ENCODE peak calls at places on chromosomes 16 and 17, in eight cellular contexts. One of them, this sample, is unnamed.

GRCh38 chr17:74115586-74115985 is 87.9 kb upstream of the RPL38 start:
- DNase-seq in colonic mucosa: no peak
- DNase-seq in NAMALWA: no peak
- DNase-seq in fibroblast of lung: no peak
- DNase-seq in NCI-H2171: no peak
- DNase-seq in type B pancreatic cell: no peak
- DNase-seq in activated CD8-positive, alpha-beta memory T cell treated with anti-CD3 and anti-CD28 coated beads, Interleukin-2, amount 10 ng/mL, durations not matched to agents 7 days and 5 days: no peak
- DNase-seq in AG09319: no peak
- DNase-seq in this sample: no peak

GRCh38 chr16:84096447-84097005 is 20.2 kb downstream of the MBTPS1 start:
- DNase-seq in colonic mucosa: peak
- DNase-seq in NAMALWA: no peak
- DNase-seq in fibroblast of lung: no peak
- DNase-seq in NCI-H2171: no peak
- DNase-seq in type B pancreatic cell: no peak
- DNase-seq in activated CD8-positive, alpha-beta memory T cell treated with anti-CD3 and anti-CD28 coated beads, Interleukin-2, amount 10 ng/mL, durations not matched to agents 7 days and 5 days: no peak
- DNase-seq in AG09319: no peak
- DNase-seq in this sample: no peak

GRCh38 chr17:67246648-67247415 is 1.8 kb upstream of the HELZ start:
- DNase-seq in colonic mucosa: peak
- DNase-seq in NAMALWA: peak
- DNase-seq in fibroblast of lung: peak
- DNase-seq in NCI-H2171: no peak
- DNase-seq in type B pancreatic cell: no peak
- DNase-seq in activated CD8-positive, alpha-beta memory T cell treated with anti-CD3 and anti-CD28 coated beads, Interleukin-2, amount 10 ng/mL, durations not matched to agents 7 days and 5 days: peak
- DNase-seq in AG09319: no peak
- DNase-seq in this sample: peak

GRCh38 chr16:81598083-81598482 is 153.5 kb downstream of the CMIP start:
- DNase-seq in colonic mucosa: no peak
- DNase-seq in NAMALWA: no peak
- DNase-seq in fibroblast of lung: no peak
- DNase-seq in NCI-H2171: no peak
- DNase-seq in type B pancreatic cell: no peak
- DNase-seq in activated CD8-positive, alpha-beta memory T cell treated with anti-CD3 and anti-CD28 coated beads, Interleukin-2, amount 10 ng/mL, durations not matched to agents 7 days and 5 days: no peak
- DNase-seq in AG09319: no peak
- DNase-seq in this sample: no peak

GRCh38 chr17:50065056-50065455 is 9.1 kb downstream of the ITGA3 start:
- DNase-seq in colonic mucosa: no peak
- DNase-seq in NAMALWA: no peak
- DNase-seq in fibroblast of lung: no peak
- DNase-seq in NCI-H2171: no peak
- DNase-seq in type B pancreatic cell: no peak
- DNase-seq in activated CD8-positive, alpha-beta memory T cell treated with anti-CD3 and anti-CD28 coated beads, Interleukin-2, amount 10 ng/mL, durations not matched to agents 7 days and 5 days: no peak
- DNase-seq in AG09319: no peak
- DNase-seq in this sample: no peak

GRCh38 chr16:89722392-89723278 is 1.3 kb downstream of the ZNF276 start:
- DNase-seq in colonic mucosa: peak
- DNase-seq in NAMALWA: no peak
- DNase-seq in fibroblast of lung: peak
- DNase-seq in NCI-H2171: no peak
- DNase-seq in type B pancreatic cell: no peak
- DNase-seq in activated CD8-positive, alpha-beta memory T cell treated with anti-CD3 and anti-CD28 coated beads, Interleukin-2, amount 10 ng/mL, durations not matched to agents 7 days and 5 days: peak
- DNase-seq in AG09319: no peak
- DNase-seq in this sample: peak

GRCh38 chr16:85055503-85056210 is 28.1 kb downstream of the KIAA0513 start:
- DNase-seq in colonic mucosa: peak
- DNase-seq in NAMALWA: peak
- DNase-seq in fibroblast of lung: peak
- DNase-seq in NCI-H2171: no peak
- DNase-seq in type B pancreatic cell: no peak
- DNase-seq in activated CD8-positive, alpha-beta memory T cell treated with anti-CD3 and anti-CD28 coated beads, Interleukin-2, amount 10 ng/mL, durations not matched to agents 7 days and 5 days: peak
- DNase-seq in AG09319: no peak
- DNase-seq in this sample: peak

GRCh38 chr16:4415538-4416199 is 727 bp downstream of the CORO7 start:
- DNase-seq in colonic mucosa: peak
- DNase-seq in NAMALWA: peak
- DNase-seq in fibroblast of lung: peak
- DNase-seq in NCI-H2171: no peak
- DNase-seq in type B pancreatic cell: no peak
- DNase-seq in activated CD8-positive, alpha-beta memory T cell treated with anti-CD3 and anti-CD28 coated beads, Interleukin-2, amount 10 ng/mL, durations not matched to agents 7 days and 5 days: peak
- DNase-seq in AG09319: no peak
- DNase-seq in this sample: peak

GRCh38 chr16:11016993-11017392 is 72.6 kb downstream of the CLEC16A start:
- DNase-seq in colonic mucosa: peak
- DNase-seq in NAMALWA: no peak
- DNase-seq in fibroblast of lung: peak
- DNase-seq in NCI-H2171: no peak
- DNase-seq in type B pancreatic cell: no peak
- DNase-seq in activated CD8-positive, alpha-beta memory T cell treated with anti-CD3 and anti-CD28 coated beads, Interleukin-2, amount 10 ng/mL, durations not matched to agents 7 days and 5 days: no peak
- DNase-seq in AG09319: no peak
- DNase-seq in this sample: no peak

GRCh38 chr17:32269377-32269776 is 3.7 kb downstream of the RHBDL3 start:
- DNase-seq in colonic mucosa: no peak
- DNase-seq in NAMALWA: no peak
- DNase-seq in fibroblast of lung: no peak
- DNase-seq in NCI-H2171: no peak
- DNase-seq in type B pancreatic cell: no peak
- DNase-seq in activated CD8-positive, alpha-beta memory T cell treated with anti-CD3 and anti-CD28 coated beads, Interleukin-2, amount 10 ng/mL, durations not matched to agents 7 days and 5 days: no peak
- DNase-seq in AG09319: no peak
- DNase-seq in this sample: no peak

GRCh38 chr17:37339321-37339720 is 36.5 kb upstream of the C17orf78 start:
- DNase-seq in colonic mucosa: no peak
- DNase-seq in NAMALWA: no peak
- DNase-seq in fibroblast of lung: no peak
- DNase-seq in NCI-H2171: no peak
- DNase-seq in type B pancreatic cell: no peak
- DNase-seq in activated CD8-positive, alpha-beta memory T cell treated with anti-CD3 and anti-CD28 coated beads, Interleukin-2, amount 10 ng/mL, durations not matched to agents 7 days and 5 days: no peak
- DNase-seq in AG09319: no peak
- DNase-seq in this sample: no peak

GRCh38 chr16:71900336-71900735 is 5.0 kb downstream of the IST1 start:
- DNase-seq in colonic mucosa: no peak
- DNase-seq in NAMALWA: peak
- DNase-seq in fibroblast of lung: peak
- DNase-seq in NCI-H2171: no peak
- DNase-seq in type B pancreatic cell: no peak
- DNase-seq in activated CD8-positive, alpha-beta memory T cell treated with anti-CD3 and anti-CD28 coated beads, Interleukin-2, amount 10 ng/mL, durations not matched to agents 7 days and 5 days: no peak
- DNase-seq in AG09319: no peak
- DNase-seq in this sample: no peak

GRCh38 chr16:87201777-87202176 is 115.4 kb downstream of the C16orf95 start:
- DNase-seq in colonic mucosa: no peak
- DNase-seq in NAMALWA: no peak
- DNase-seq in fibroblast of lung: no peak
- DNase-seq in NCI-H2171: no peak
- DNase-seq in type B pancreatic cell: no peak
- DNase-seq in activated CD8-positive, alpha-beta memory T cell treated with anti-CD3 and anti-CD28 coated beads, Interleukin-2, amount 10 ng/mL, durations not matched to agents 7 days and 5 days: no peak
- DNase-seq in AG09319: no peak
- DNase-seq in this sample: no peak

GRCh38 chr17:82875418-82875856 is 35.6 kb upstream of the ZNF750 start:
- DNase-seq in colonic mucosa: no peak
- DNase-seq in NAMALWA: no peak
- DNase-seq in fibroblast of lung: no peak
- DNase-seq in NCI-H2171: no peak
- DNase-seq in type B pancreatic cell: no peak
- DNase-seq in activated CD8-positive, alpha-beta memory T cell treated with anti-CD3 and anti-CD28 coated beads, Interleukin-2, amount 10 ng/mL, durations not matched to agents 7 days and 5 days: no peak
- DNase-seq in AG09319: no peak
- DNase-seq in this sample: no peak

GRCh38 chr17:80408872-80409271 is 6.1 kb upstream of the ENDOV start:
- DNase-seq in colonic mucosa: no peak
- DNase-seq in NAMALWA: no peak
- DNase-seq in fibroblast of lung: no peak
- DNase-seq in NCI-H2171: no peak
- DNase-seq in type B pancreatic cell: no peak
- DNase-seq in activated CD8-positive, alpha-beta memory T cell treated with anti-CD3 and anti-CD28 coated beads, Interleukin-2, amount 10 ng/mL, durations not matched to agents 7 days and 5 days: no peak
- DNase-seq in AG09319: no peak
- DNase-seq in this sample: no peak

GRCh38 chr17:47990962-47991731 is 20.2 kb downstream of the CDK5RAP3 start:
- DNase-seq in colonic mucosa: no peak
- DNase-seq in NAMALWA: no peak
- DNase-seq in fibroblast of lung: no peak
- DNase-seq in NCI-H2171: no peak
- DNase-seq in type B pancreatic cell: no peak
- DNase-seq in activated CD8-positive, alpha-beta memory T cell treated with anti-CD3 and anti-CD28 coated beads, Interleukin-2, amount 10 ng/mL, durations not matched to agents 7 days and 5 days: no peak
- DNase-seq in AG09319: no peak
- DNase-seq in this sample: no peak

GRCh38 chr17:48002920-48003685 is 32.2 kb downstream of the CDK5RAP3 start:
- DNase-seq in colonic mucosa: no peak
- DNase-seq in NAMALWA: no peak
- DNase-seq in fibroblast of lung: peak
- DNase-seq in NCI-H2171: peak
- DNase-seq in type B pancreatic cell: no peak
- DNase-seq in activated CD8-positive, alpha-beta memory T cell treated with anti-CD3 and anti-CD28 coated beads, Interleukin-2, amount 10 ng/mL, durations not matched to agents 7 days and 5 days: no peak
- DNase-seq in AG09319: no peak
- DNase-seq in this sample: no peak

GRCh38 chr17:17126131-17127110 is 79.7 kb downstream of the PLD6 start:
- DNase-seq in colonic mucosa: no peak
- DNase-seq in NAMALWA: no peak
- DNase-seq in fibroblast of lung: no peak
- DNase-seq in NCI-H2171: no peak
- DNase-seq in type B pancreatic cell: no peak
- DNase-seq in activated CD8-positive, alpha-beta memory T cell treated with anti-CD3 and anti-CD28 coated beads, Interleukin-2, amount 10 ng/mL, durations not matched to agents 7 days and 5 days: peak
- DNase-seq in AG09319: no peak
- DNase-seq in this sample: no peak

GRCh38 chr17:21374455-21375161 is 1.5 kb upstream of the KCNJ12 start:
- DNase-seq in colonic mucosa: no peak
- DNase-seq in NAMALWA: peak
- DNase-seq in fibroblast of lung: no peak
- DNase-seq in NCI-H2171: no peak
- DNase-seq in type B pancreatic cell: no peak
- DNase-seq in activated CD8-positive, alpha-beta memory T cell treated with anti-CD3 and anti-CD28 coated beads, Interleukin-2, amount 10 ng/mL, durations not matched to agents 7 days and 5 days: no peak
- DNase-seq in AG09319: no peak
- DNase-seq in this sample: no peak

GRCh38 chr16:75351183-75351582 is 82.1 kb downstream of the CFDP1 start:
- DNase-seq in colonic mucosa: no peak
- DNase-seq in NAMALWA: no peak
- DNase-seq in fibroblast of lung: peak
- DNase-seq in NCI-H2171: no peak
- DNase-seq in type B pancreatic cell: no peak
- DNase-seq in activated CD8-positive, alpha-beta memory T cell treated with anti-CD3 and anti-CD28 coated beads, Interleukin-2, amount 10 ng/mL, durations not matched to agents 7 days and 5 days: no peak
- DNase-seq in AG09319: peak
- DNase-seq in this sample: no peak

GRCh38 chr17:12429125-12429524 is 236.6 kb upstream of the MYOCD start:
- DNase-seq in colonic mucosa: no peak
- DNase-seq in NAMALWA: no peak
- DNase-seq in fibroblast of lung: no peak
- DNase-seq in NCI-H2171: no peak
- DNase-seq in type B pancreatic cell: no peak
- DNase-seq in activated CD8-positive, alpha-beta memory T cell treated with anti-CD3 and anti-CD28 coated beads, Interleukin-2, amount 10 ng/mL, durations not matched to agents 7 days and 5 days: no peak
- DNase-seq in AG09319: no peak
- DNase-seq in this sample: no peak

GRCh38 chr16:53131363-53132071 is 76.7 kb downstream of the CHD9 start:
- DNase-seq in colonic mucosa: peak
- DNase-seq in NAMALWA: peak
- DNase-seq in fibroblast of lung: peak
- DNase-seq in NCI-H2171: peak
- DNase-seq in type B pancreatic cell: peak
- DNase-seq in activated CD8-positive, alpha-beta memory T cell treated with anti-CD3 and anti-CD28 coated beads, Interleukin-2, amount 10 ng/mL, durations not matched to agents 7 days and 5 days: peak
- DNase-seq in AG09319: no peak
- DNase-seq in this sample: peak